ENCODE peak calls at places on chromosomes 11 and 22, in seven cellular contexts. One of them, this sample, is unnamed. For H3K4me1, the result is how much of the 10 kb centered on the place peaks cover.

GRCh38 chr11:93034031-93034430 is 64.6 kb downstream of the MTNR1B start:
- DNase-seq in IMR-90: peak
- DNase-seq in K562: no peak
- DNase-seq in HepG2: peak
- DNase-seq in mesendoderm: no peak
- DNase-seq in endothelial cell of umbilical vein: no peak
- DNase-seq in PC-3: no peak
- DNase-seq in this sample: no peak

GRCh38 chr11:2846056-2846455 is 39.5 kb downstream of the CDKN1C start:
- DNase-seq in IMR-90: peak
- DNase-seq in K562: peak
- DNase-seq in HepG2: no peak
- DNase-seq in mesendoderm: peak
- DNase-seq in endothelial cell of umbilical vein: no peak
- DNase-seq in PC-3: no peak
- DNase-seq in this sample: no peak

GRCh38 chr11:3164540-3165151 is 464 bp downstream of the OSBPL5 start:
- DNase-seq in IMR-90: no peak
- DNase-seq in K562: peak
- DNase-seq in HepG2: no peak
- DNase-seq in mesendoderm: peak
- DNase-seq in endothelial cell of umbilical vein: peak
- DNase-seq in PC-3: no peak
- DNase-seq in this sample: no peak

GRCh38 chr11:19570889-19571288 is 141.7 kb upstream of the NAV2 start:
- DNase-seq in IMR-90: no peak
- DNase-seq in K562: no peak
- DNase-seq in HepG2: no peak
- DNase-seq in mesendoderm: no peak
- DNase-seq in endothelial cell of umbilical vein: no peak
- DNase-seq in PC-3: no peak
- DNase-seq in this sample: no peak

GRCh38 chr11:64607381-64608259 is 16.6 kb downstream of the SLC22A12 start:
- DNase-seq in IMR-90: peak
- DNase-seq in K562: no peak
- DNase-seq in HepG2: no peak
- DNase-seq in mesendoderm: no peak
- DNase-seq in endothelial cell of umbilical vein: no peak
- DNase-seq in PC-3: peak
- DNase-seq in this sample: no peak

GRCh38 chr11:120563698-120564572 is 52.4 kb downstream of the GRIK4 start:
- DNase-seq in IMR-90: no peak
- DNase-seq in K562: no peak
- DNase-seq in HepG2: no peak
- DNase-seq in mesendoderm: peak
- DNase-seq in endothelial cell of umbilical vein: peak
- DNase-seq in PC-3: no peak
- DNase-seq in this sample: no peak

GRCh38 chr11:33701831-33702230 is 1.2 kb upstream of the C11orf91 start:
- DNase-seq in IMR-90: peak
- DNase-seq in K562: no peak
- DNase-seq in HepG2: no peak
- DNase-seq in mesendoderm: no peak
- DNase-seq in endothelial cell of umbilical vein: peak
- DNase-seq in PC-3: peak
- DNase-seq in this sample: peak

GRCh38 chr11:132256621-132257227 is 886.3 kb downstream of the NTM start:
- DNase-seq in IMR-90: no peak
- DNase-seq in K562: no peak
- DNase-seq in HepG2: no peak
- DNase-seq in mesendoderm: no peak
- DNase-seq in endothelial cell of umbilical vein: no peak
- DNase-seq in PC-3: no peak
- DNase-seq in this sample: no peak

GRCh38 chr11:77842451-77843121 is 21.6 kb downstream of the AAMDC start:
- DNase-seq in IMR-90: peak
- DNase-seq in K562: no peak
- DNase-seq in HepG2: no peak
- DNase-seq in mesendoderm: no peak
- DNase-seq in endothelial cell of umbilical vein: peak
- DNase-seq in PC-3: peak
- DNase-seq in this sample: peak

GRCh38 chr11:118939948-118940598 is 14.3 kb upstream of the BCL9L start:
- DNase-seq in IMR-90: no peak
- DNase-seq in K562: no peak
- DNase-seq in HepG2: no peak
- DNase-seq in mesendoderm: peak
- DNase-seq in endothelial cell of umbilical vein: no peak
- DNase-seq in PC-3: no peak
- DNase-seq in this sample: no peak

GRCh38 chr22:24506802-24507438 is 11.8 kb downstream of the UPB1 start:
- DNase-seq in IMR-90: peak
- DNase-seq in K562: no peak
- DNase-seq in HepG2: peak
- DNase-seq in mesendoderm: no peak
- DNase-seq in endothelial cell of umbilical vein: peak
- DNase-seq in PC-3: peak
- DNase-seq in this sample: peak

GRCh38 chr11:36469063-36469462 is 41.0 kb downstream of the TRAF6 start:
- DNase-seq in IMR-90: no peak
- DNase-seq in K562: peak
- DNase-seq in HepG2: no peak
- DNase-seq in mesendoderm: peak
- DNase-seq in endothelial cell of umbilical vein: no peak
- DNase-seq in PC-3: no peak
- DNase-seq in this sample: peak

GRCh38 chr11:69452589-69452988 is 28.9 kb upstream of the LINC01488 start:
- DNase-seq in IMR-90: no peak
- DNase-seq in K562: no peak
- DNase-seq in HepG2: no peak
- DNase-seq in mesendoderm: no peak
- DNase-seq in endothelial cell of umbilical vein: no peak
- DNase-seq in PC-3: no peak
- DNase-seq in this sample: no peak

GRCh38 chr22:38110863-38111852 is 674 bp upstream of the BAIAP2L2 start:
- DNase-seq in IMR-90: no peak
- DNase-seq in K562: peak
- DNase-seq in HepG2: peak
- DNase-seq in mesendoderm: no peak
- DNase-seq in endothelial cell of umbilical vein: no peak
- DNase-seq in PC-3: no peak
- DNase-seq in this sample: no peak

GRCh38 chr11:132111781-132112380 is 741.5 kb downstream of the NTM start:
- DNase-seq in IMR-90: peak
- DNase-seq in K562: no peak
- DNase-seq in HepG2: no peak
- DNase-seq in mesendoderm: peak
- DNase-seq in endothelial cell of umbilical vein: peak
- DNase-seq in PC-3: peak
- DNase-seq in this sample: peak

GRCh38 chr11:114260483-114260882 is 35.7 kb upstream of the NNMT start:
- DNase-seq in IMR-90: no peak
- DNase-seq in K562: no peak
- DNase-seq in HepG2: no peak
- DNase-seq in mesendoderm: no peak
- DNase-seq in endothelial cell of umbilical vein: no peak
- DNase-seq in PC-3: no peak
- DNase-seq in this sample: no peak
- H3K4me1 ChIP-seq in IMR-90: under half
- H3K4me1 ChIP-seq in K562: under half
- H3K4me1 ChIP-seq in HepG2: under half
- H3K4me1 ChIP-seq in mesendoderm: under half
- H3K4me1 ChIP-seq in endothelial cell of umbilical vein: under half
- H3K4me1 ChIP-seq in PC-3: under half
- H3K4me1 ChIP-seq in this sample: half or more

GRCh38 chr11:113906515-113906914 is 1.9 kb downstream of the HTR3B start:
- DNase-seq in IMR-90: no peak
- DNase-seq in K562: no peak
- DNase-seq in HepG2: peak
- DNase-seq in mesendoderm: no peak
- DNase-seq in endothelial cell of umbilical vein: no peak
- DNase-seq in PC-3: no peak
- DNase-seq in this sample: no peak

GRCh38 chr11:113907155-113907554 is 2.6 kb downstream of the HTR3B start:
- DNase-seq in IMR-90: no peak
- DNase-seq in K562: no peak
- DNase-seq in HepG2: no peak
- DNase-seq in mesendoderm: no peak
- DNase-seq in endothelial cell of umbilical vein: no peak
- DNase-seq in PC-3: no peak
- DNase-seq in this sample: no peak

GRCh38 chr11:113906038-113906437 is 1.4 kb downstream of the HTR3B start:
- DNase-seq in IMR-90: peak
- DNase-seq in K562: no peak
- DNase-seq in HepG2: peak
- DNase-seq in mesendoderm: peak
- DNase-seq in endothelial cell of umbilical vein: no peak
- DNase-seq in PC-3: peak
- DNase-seq in this sample: peak

GRCh38 chr11:113907681-113908080 is 3.1 kb downstream of the HTR3B start:
- DNase-seq in IMR-90: no peak
- DNase-seq in K562: no peak
- DNase-seq in HepG2: no peak
- DNase-seq in mesendoderm: no peak
- DNase-seq in endothelial cell of umbilical vein: no peak
- DNase-seq in PC-3: no peak
- DNase-seq in this sample: no peak

GRCh38 chr11:113908107-113908506 is 3.5 kb downstream of the HTR3B start:
- DNase-seq in IMR-90: no peak
- DNase-seq in K562: no peak
- DNase-seq in HepG2: no peak
- DNase-seq in mesendoderm: no peak
- DNase-seq in endothelial cell of umbilical vein: no peak
- DNase-seq in PC-3: no peak
- DNase-seq in this sample: no peak
- H3K9ac ChIP-seq in IMR-90: no peak
- H3K9ac ChIP-seq in K562: no peak
- H3K9ac ChIP-seq in HepG2: no peak
- H3K9ac ChIP-seq in mesendoderm: no peak
- H3K9ac ChIP-seq in endothelial cell of umbilical vein: no peak
- H3K9ac ChIP-seq in PC-3: no peak
- H3K9ac ChIP-seq in this sample: no peak

GRCh38 chr11:14054708-14055107 is 92.2 kb downstream of the SPON1 start:
- DNase-seq in IMR-90: no peak
- DNase-seq in K562: no peak
- DNase-seq in HepG2: no peak
- DNase-seq in mesendoderm: no peak
- DNase-seq in endothelial cell of umbilical vein: no peak
- DNase-seq in PC-3: no peak
- DNase-seq in this sample: peak
- H3K4me3 ChIP-seq in IMR-90: no peak
- H3K4me3 ChIP-seq in K562: no peak
- H3K4me3 ChIP-seq in HepG2: no peak
- H3K4me3 ChIP-seq in mesendoderm: no peak
- H3K4me3 ChIP-seq in endothelial cell of umbilical vein: no peak
- H3K4me3 ChIP-seq in PC-3: no peak
- H3K4me3 ChIP-seq in this sample: no peak

DNA sequence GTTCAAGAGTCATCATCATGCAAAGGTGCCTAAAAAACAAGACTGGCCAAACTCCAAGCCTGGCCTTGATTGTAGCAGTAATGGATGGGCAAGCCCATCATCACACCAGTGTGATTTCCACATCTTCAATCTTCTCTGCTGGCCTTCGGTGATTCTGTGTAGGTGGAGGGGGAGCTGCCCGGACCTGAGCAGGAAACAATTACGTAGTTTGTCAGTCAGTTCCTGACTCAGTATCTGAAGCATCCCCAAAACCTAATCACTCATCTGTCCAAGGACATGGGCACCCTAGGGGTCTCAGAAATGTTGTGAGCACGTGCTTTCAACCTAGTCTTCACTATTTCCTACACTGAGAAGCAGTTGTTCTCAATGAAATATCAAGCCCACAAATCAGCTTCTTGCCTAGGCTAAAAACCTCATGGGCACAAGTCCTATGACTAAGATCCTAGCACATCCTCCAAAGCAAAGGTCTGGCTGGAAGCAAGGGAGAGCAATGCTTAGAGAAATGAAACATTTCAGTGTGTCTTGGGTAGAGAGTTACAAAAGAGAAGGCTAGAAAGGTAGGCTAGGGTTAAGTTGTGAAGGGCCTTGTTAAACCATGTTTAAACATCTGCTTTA is 24.6 kb downstream of the ATG16L2 start:
- DNase-seq in IMR-90: peak
- DNase-seq in K562: no peak
- DNase-seq in HepG2: no peak
- DNase-seq in mesendoderm: no peak
- DNase-seq in endothelial cell of umbilical vein: no peak
- DNase-seq in PC-3: no peak
- DNase-seq in this sample: no peak
- H3K4me1 ChIP-seq in IMR-90: under half
- H3K4me1 ChIP-seq in K562: under half
- H3K4me1 ChIP-seq in HepG2: under half
- H3K4me1 ChIP-seq in mesendoderm: under half
- H3K4me1 ChIP-seq in endothelial cell of umbilical vein: under half
- H3K4me1 ChIP-seq in PC-3: under half
- H3K4me1 ChIP-seq in this sample: under half

GRCh38 chr11:126474220-126474619 is 118.7 kb downstream of the ST3GAL4 start:
- DNase-seq in IMR-90: no peak
- DNase-seq in K562: no peak
- DNase-seq in HepG2: peak
- DNase-seq in mesendoderm: no peak
- DNase-seq in endothelial cell of umbilical vein: no peak
- DNase-seq in PC-3: no peak
- DNase-seq in this sample: no peak

GRCh38 chr11:126476977-126477376 is 121.5 kb downstream of the ST3GAL4 start:
- DNase-seq in IMR-90: no peak
- DNase-seq in K562: no peak
- DNase-seq in HepG2: no peak
- DNase-seq in mesendoderm: no peak
- DNase-seq in endothelial cell of umbilical vein: no peak
- DNase-seq in PC-3: no peak
- DNase-seq in this sample: no peak

GRCh38 chr11:126474888-126475626 is 119.6 kb downstream of the ST3GAL4 start:
- DNase-seq in IMR-90: no peak
- DNase-seq in K562: no peak
- DNase-seq in HepG2: peak
- DNase-seq in mesendoderm: no peak
- DNase-seq in endothelial cell of umbilical vein: no peak
- DNase-seq in PC-3: no peak
- DNase-seq in this sample: no peak

GRCh38 chr11:126476256-126476970 is 120.9 kb downstream of the ST3GAL4 start:
- DNase-seq in IMR-90: no peak
- DNase-seq in K562: no peak
- DNase-seq in HepG2: no peak
- DNase-seq in mesendoderm: no peak
- DNase-seq in endothelial cell of umbilical vein: no peak
- DNase-seq in PC-3: no peak
- DNase-seq in this sample: no peak

GRCh38 chr11:126475627-126475991 is 120.1 kb downstream of the ST3GAL4 start:
- DNase-seq in IMR-90: no peak
- DNase-seq in K562: peak
- DNase-seq in HepG2: no peak
- DNase-seq in mesendoderm: no peak
- DNase-seq in endothelial cell of umbilical vein: no peak
- DNase-seq in PC-3: no peak
- DNase-seq in this sample: no peak
- H3K9ac ChIP-seq in IMR-90: no peak
- H3K9ac ChIP-seq in K562: no peak
- H3K9ac ChIP-seq in HepG2: no peak
- H3K9ac ChIP-seq in mesendoderm: no peak
- H3K9ac ChIP-seq in endothelial cell of umbilical vein: no peak
- H3K9ac ChIP-seq in PC-3: no peak
- H3K9ac ChIP-seq in this sample: no peak

GRCh38 chr11:74909363-74909762 is 39.5 kb downstream of the XRRA1 start:
- DNase-seq in IMR-90: no peak
- DNase-seq in K562: no peak
- DNase-seq in HepG2: no peak
- DNase-seq in mesendoderm: no peak
- DNase-seq in endothelial cell of umbilical vein: no peak
- DNase-seq in PC-3: no peak
- DNase-seq in this sample: no peak
- H3K4me3 ChIP-seq in IMR-90: no peak
- H3K4me3 ChIP-seq in K562: no peak
- H3K4me3 ChIP-seq in HepG2: no peak
- H3K4me3 ChIP-seq in mesendoderm: no peak
- H3K4me3 ChIP-seq in endothelial cell of umbilical vein: no peak
- H3K4me3 ChIP-seq in PC-3: no peak
- H3K4me3 ChIP-seq in this sample: no peak

This sample was measured in adipocyte.